ENCODE peak calls at places on chromosomes 4 and X, in five cellular contexts. E is IMR-90, R is SK-N-SH, C is GM12878, O is HepG2. U is an unnamed sample.

GRCh38 chrX:153669174-153669890 is 4.3 kb downstream of the PNCK start:
- DNase-seq in O (no peak), C (no peak), R (peak), E (no peak), U (peak)

GRCh38 chr4:123398151-123398802 is 1.7 kb downstream of the SPRY1 start:
- DNase-seq in O (no peak), E (peak), R (peak), C (no peak), U (peak)

GRCh38 chr4:3673716-3674478 is 92.3 kb upstream of the ADRA2C start:
- DNase-seq in O (no peak), C (no peak), R (no peak), E (no peak), U (no peak)

GRCh38 chr4:93730760-93731159 is 97.8 kb upstream of the ATOH1 start:
- DNase-seq in O (no peak), R (no peak), E (no peak), C (no peak), U (no peak)

GRCh38 chr4:185634066-185634652 is 98.9 kb upstream of the PDLIM3 start:
- DNase-seq in R (peak), O (peak), C (no peak), E (peak), U (peak)

GRCh38 chrX:120468071-120468470 is 1.0 kb downstream of the LAMP2 start:
- DNase-seq in R (no peak), E (no peak), C (no peak), O (no peak), U (no peak)

GRCh38 chr4:55880652-55881280 is 27.3 kb downstream of the EXOC1 start:
- DNase-seq in O (no peak), E (no peak), R (no peak), C (no peak), U (no peak)

GRCh38 chr4:109559625-109559982 is 442 bp upstream of the MCUB start:
- DNase-seq in R (peak), C (no peak), O (no peak), E (no peak), U (no peak)

GRCh38 chr4:183098723-183099536 is at the start of gene WWC2:
- DNase-seq in R (peak), E (peak), C (no peak), O (peak), U (peak)

GRCh38 chrX:9681422-9681821 is 84.2 kb downstream of the GPR143 start:
- DNase-seq in E (peak), R (no peak), O (no peak), C (no peak), U (no peak)

GRCh38 chrX:87526281-87526680 is 8.7 kb downstream of the KLHL4 start:
- DNase-seq in O (no peak), C (no peak), E (no peak), R (no peak), U (no peak)

GRCh38 chr4:138945840-138946239 is 69.7 kb upstream of the NOCT start:
- DNase-seq in C (no peak), O (no peak), E (no peak), R (no peak), U (no peak)

GRCh38 chrX:10159069-10159468 is 2.3 kb downstream of the CLCN4 start:
- DNase-seq in C (no peak), O (no peak), R (peak), E (no peak), U (peak)

GRCh38 chr4:103364066-103364465 is 165.9 kb upstream of the CENPE start:
- DNase-seq in C (no peak), R (no peak), O (no peak), E (no peak), U (no peak)

GRCh38 chrX:19655032-19655431 is 139.7 kb upstream of the MAP3K15 start:
- DNase-seq in R (no peak), C (no peak), O (no peak), E (no peak), U (no peak)

GRCh38 chr4:155828628-155829027 is 37.4 kb downstream of the ASIC5 start:
- DNase-seq in O (no peak), R (no peak), C (no peak), E (peak), U (no peak)

GRCh38 chr4:63036159-63036866 is 1372.9 kb downstream of the TECRL start:
- DNase-seq in O (no peak), C (no peak), E (no peak), R (no peak), U (no peak)

GRCh38 chr4:4356106-4357041 is 30.5 kb upstream of the NSG1 start:
- DNase-seq in R (no peak), C (no peak), O (no peak), E (no peak), U (no peak)

GRCh38 chr4:8330821-8331566 is 61.4 kb downstream of the HTRA3 start:
- DNase-seq in C (no peak), O (no peak), R (no peak), E (no peak), U (no peak)

GRCh38 chr4:186724861-186725419 is 1.3 kb upstream of the FAT1 start:
- DNase-seq in R (no peak), E (peak), C (no peak), O (no peak), U (no peak)

GRCh38 chrX:12480956-12481355 is 310.3 kb upstream of the PRPS2 start:
- DNase-seq in R (no peak), C (no peak), O (no peak), E (peak), U (no peak)

GRCh38 chrX:74535633-74536141 is 78.7 kb downstream of the RLIM start:
- DNase-seq in C (no peak), R (peak), O (peak), E (peak), U (peak)

GRCh38 chrX:143854006-143854405 is 29.9 kb upstream of the UBE2NL start:
- DNase-seq in O (no peak), E (peak), C (no peak), R (no peak), U (no peak)

GRCh38 chr4:22324422-22324821 is 191.4 kb downstream of the ADGRA3 start:
- DNase-seq in E (no peak), R (no peak), O (no peak), C (no peak), U (no peak)
- TF ChIP-seq MXI1 in E (no peak), R (no peak), O (no peak), C (no peak), U (no peak)

DNA sequence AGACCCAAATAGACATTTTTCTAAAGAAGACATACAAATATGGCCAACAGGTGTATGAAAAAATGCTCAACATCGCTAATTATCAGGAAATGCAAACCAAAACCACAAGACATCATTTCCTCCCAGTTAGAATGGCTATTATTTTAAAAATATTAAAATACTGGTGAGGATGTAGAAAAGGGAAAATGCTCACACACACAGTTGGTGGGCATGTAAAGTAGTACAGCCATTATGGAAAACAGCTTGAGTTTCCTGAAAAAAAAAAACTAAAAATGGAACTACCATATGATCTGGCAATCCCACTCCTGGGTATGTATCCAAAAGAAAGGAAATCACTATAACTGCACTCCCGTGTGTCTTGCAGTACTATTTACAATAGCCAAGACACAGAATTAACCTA is 128.8 kb upstream of the DKK2 start:
- DNase-seq in C (no peak), O (no peak), E (no peak), R (no peak), U (no peak)
- TF ChIP-seq MXI1 in C (no peak), O (no peak), E (no peak), R (no peak), U (no peak)

GRCh38 chrX:23901065-23901464 is 6.7 kb downstream of the APOO start:
- DNase-seq in R (no peak), O (peak), C (no peak), E (peak), U (no peak)

GRCh38 chrX:23902419-23902818 is 5.3 kb downstream of the APOO start:
- DNase-seq in C (no peak), R (peak), E (peak), O (peak), U (peak)

GRCh38 chrX:23900220-23900797 is 7.4 kb downstream of the APOO start:
- DNase-seq in R (no peak), O (no peak), C (no peak), E (no peak), U (no peak)

GRCh38 chrX:23904096-23904495 is 3.6 kb downstream of the APOO start:
- DNase-seq in R (no peak), O (no peak), C (no peak), E (peak), U (peak)

DNA sequence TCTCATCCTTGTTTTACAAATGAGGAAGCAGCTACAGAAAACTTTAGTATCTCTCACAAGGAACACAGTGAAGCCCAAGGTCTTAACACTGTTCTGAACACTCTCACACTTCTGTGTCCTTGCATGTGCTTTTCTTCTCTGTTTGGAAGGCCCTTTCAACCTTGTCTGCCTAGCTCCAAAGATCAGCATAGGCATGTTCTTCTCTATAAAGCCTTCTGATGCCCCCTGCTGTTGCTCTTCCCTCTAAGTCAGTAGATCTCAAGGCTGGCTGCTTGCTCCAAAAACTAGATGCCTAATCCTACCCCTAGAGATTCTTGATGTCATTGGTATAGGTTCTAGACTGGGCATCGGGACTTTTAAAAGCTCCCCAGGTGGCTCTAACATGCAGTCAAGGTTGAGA is 5.9 kb downstream of the APOO start:
- DNase-seq in C (peak), O (peak), E (peak), R (peak), U (peak)
- TF ChIP-seq MXI1 in C (no peak), O (no peak), E (no peak), R (no peak), U (no peak)

DNA sequence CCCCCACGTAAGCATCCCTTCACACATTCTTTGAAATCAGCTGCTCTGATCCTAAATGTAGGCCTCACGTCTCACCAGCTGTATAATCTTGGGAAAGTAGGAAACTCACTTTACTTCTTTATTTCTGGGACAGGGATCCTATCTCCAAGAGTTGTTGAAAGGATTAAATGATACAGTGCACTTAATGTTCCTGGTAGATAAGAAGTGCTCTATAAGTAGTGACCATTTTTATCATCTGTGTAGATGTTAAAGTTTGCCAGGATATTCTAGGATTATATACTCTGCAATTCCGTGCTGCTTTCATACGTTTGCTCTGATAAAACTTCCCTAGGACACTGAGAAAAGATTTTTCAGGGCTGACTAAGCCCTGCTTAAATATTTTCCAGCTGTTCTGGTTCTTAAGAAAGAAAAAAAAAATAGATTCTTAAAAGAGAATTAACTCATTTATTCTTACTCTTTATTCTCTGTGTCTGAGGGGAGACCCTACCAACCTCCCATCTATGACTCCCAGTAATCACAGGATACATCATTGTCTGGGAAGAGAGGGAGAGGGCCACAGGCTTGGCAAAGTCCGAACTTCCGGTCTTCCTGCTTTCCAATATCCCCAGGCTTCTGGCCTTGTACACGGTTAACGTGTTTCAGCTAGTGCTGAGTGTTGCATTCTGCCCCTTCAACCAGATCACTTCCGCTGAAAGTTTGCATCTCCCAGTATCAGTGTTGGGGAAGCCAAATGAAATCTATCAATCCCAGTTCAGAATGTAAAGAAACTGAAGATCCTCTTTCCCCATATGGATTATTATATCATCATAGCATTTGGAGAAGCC is 269.2 kb downstream of the TRIML1 start:
- DNase-seq in E (peak), O (no peak), C (no peak), R (no peak), U (no peak)
- TF ChIP-seq MXI1 in E (no peak), O (no peak), C (no peak), R (no peak), U (no peak)

GRCh38 chr4:47271296-47271695 is 192.2 kb downstream of the COMMD8 start:
- DNase-seq in C (no peak), R (no peak), E (no peak), O (no peak), U (no peak)

GRCh38 chr4:47274931-47275330 is 188.6 kb downstream of the COMMD8 start:
- DNase-seq in O (peak), E (peak), C (no peak), R (no peak), U (no peak)

GRCh38 chr4:47270226-47270888 is 193.1 kb downstream of the COMMD8 start:
- DNase-seq in O (no peak), R (no peak), E (peak), C (no peak), U (no peak)
- TF ChIP-seq MXI1 in O (no peak), R (no peak), E (no peak), C (no peak), U (no peak)

GRCh38 chrX:25536307-25536970 is 520.7 kb upstream of the ARX start:
- DNase-seq in O (peak), E (no peak), R (no peak), C (no peak), U (no peak)
- TF ChIP-seq MXI1 in O (no peak), E (no peak), R (no peak), C (no peak), U (no peak)

GRCh38 chrX:101359966-101360365 is 11.4 kb upstream of the TIMM8A start:
- DNase-seq in C (no peak), R (no peak), E (peak), O (no peak), U (no peak)

GRCh38 chrX:101362116-101362515 is 13.6 kb upstream of the TIMM8A start:
- DNase-seq in E (no peak), C (no peak), R (no peak), O (no peak), U (no peak)

GRCh38 chrX:101362757-101363156 is 14.2 kb upstream of the TIMM8A start:
- DNase-seq in R (no peak), E (no peak), C (no peak), O (no peak), U (no peak)

DNA sequence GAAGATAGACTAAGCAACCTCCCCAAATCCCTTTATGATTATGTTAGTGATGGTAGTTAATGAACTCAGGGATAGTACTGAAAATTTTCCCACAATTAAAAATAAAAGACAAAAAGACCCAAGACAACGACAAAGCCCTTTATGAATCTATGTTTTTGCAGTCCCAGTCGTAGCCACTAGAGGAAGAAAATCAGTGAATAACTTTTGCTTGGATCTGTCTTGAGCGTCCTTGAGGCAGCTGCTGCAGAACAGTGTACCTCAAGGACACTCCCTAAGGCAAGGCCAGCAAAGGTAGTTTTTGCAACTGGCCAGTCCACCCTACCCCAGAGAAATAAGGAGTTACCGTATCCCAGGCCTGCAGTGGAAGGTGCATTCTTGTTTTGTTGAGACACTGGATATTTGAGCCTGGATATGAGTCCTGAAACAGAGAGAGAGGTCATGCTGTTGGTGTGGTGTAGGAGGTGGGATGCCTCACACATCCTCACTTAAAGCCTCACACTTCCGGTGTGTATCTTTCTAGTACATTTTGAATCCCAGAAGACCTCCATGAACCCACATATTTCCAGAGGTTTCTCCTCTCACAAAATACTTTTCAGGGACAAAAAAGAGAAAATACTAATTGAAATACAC is 8.7 kb upstream of the TIMM8A start:
- DNase-seq in O (no peak), R (no peak), E (peak), C (no peak), U (peak)
- TF ChIP-seq MXI1 in O (no peak), R (no peak), E (no peak), C (no peak), U (no peak)

GRCh38 chr4:48756689-48757220 is 23.3 kb downstream of the FRYL start:
- DNase-seq in O (no peak), E (peak), R (no peak), C (no peak), U (no peak)
- TF ChIP-seq MXI1 in O (no peak), E (no peak), R (no peak), C (no peak), U (no peak)